ENCODE peak calls at places on chromosomes 11 and 22, in five cellular contexts. C is activated naive CD4-positive, alpha-beta T cell treated with anti-CD3 and anti-CD28 coated beads, Interleukin-2, amount 10 ng/mL, durations not matched to agents 7 days and 5 days; D is stimulated activated CD4-positive, alpha-beta T cell treated with anti-CD3 and anti-CD28 coated beads, Interleukin-1b, Interleukin-23, amount 100 ng/mL, for 4 hours; A is activated CD8-positive, alpha-beta memory T cell treated with anti-CD3 and anti-CD28 coated beads for 48 hours; K is B cell. W is an unnamed sample.

GRCh38 chr11:64854534-64855502 is 10.4 kb upstream of the CDC42BPG start:
- DNase-seq in D (no peak), K (no peak), A (no peak), C (no peak), W (peak)

GRCh38 chr11:34536056-34536455 is 22.5 kb upstream of the ELF5 start:
- DNase-seq in D (no peak), K (no peak), C (no peak), A (no peak), W (no peak)

GRCh38 chr11:126607374-126607773 is 251.9 kb downstream of the ST3GAL4 start:
- DNase-seq in C (peak), D (no peak), K (no peak), A (no peak), W (no peak)

GRCh38 chr11:100557830-100558611 is 129.1 kb upstream of the ARHGAP42 start:
- DNase-seq in K (no peak), D (no peak), A (no peak), C (no peak), W (no peak)

GRCh38 chr11:33040127-33040861 is 922 bp downstream of the TCP11L1 start:
- DNase-seq in K (peak), D (peak), C (peak), A (peak), W (peak)

GRCh38 chr11:9003573-9004309 is at the start of gene NRIP3:
- DNase-seq in C (peak), A (peak), K (peak), D (peak), W (peak)

GRCh38 chr11:112310414-112310813 is 49.8 kb upstream of the PLET1 start:
- DNase-seq in K (no peak), C (no peak), D (no peak), A (no peak), W (no peak)

GRCh38 chr11:71076525-71077304 is 175.7 kb downstream of the SHANK2 start:
- DNase-seq in A (no peak), D (no peak), C (no peak), K (no peak), W (no peak)

GRCh38 chr11:105489431-105489830 is 120.4 kb upstream of the GRIA4 start:
- DNase-seq in K (no peak), D (no peak), A (no peak), C (no peak), W (no peak)

GRCh38 chr22:23537421-23537820 is 42.7 kb downstream of the IGLL1 start:
- DNase-seq in D (no peak), A (no peak), C (peak), K (no peak), W (no peak)

GRCh38 chr11:73498343-73498742 is 99.6 kb downstream of the FAM168A start:
- DNase-seq in D (no peak), C (no peak), K (no peak), A (no peak), W (no peak)

GRCh38 chr11:19812096-19812495 is 99.5 kb downstream of the NAV2 start:
- DNase-seq in C (no peak), D (no peak), A (no peak), K (no peak), W (no peak)

GRCh38 chr22:26321469-26321913 is 107.6 kb upstream of the ASPHD2 start:
- DNase-seq in A (no peak), C (no peak), D (no peak), K (no peak), W (no peak)

GRCh38 chr22:27238935-27239510 is 562.5 kb downstream of the MN1 start:
- DNase-seq in K (no peak), C (no peak), A (no peak), D (no peak), W (no peak)

GRCh38 chr22:42326786-42327185 is 56.3 kb upstream of the TCF20 start:
- DNase-seq in A (no peak), K (no peak), D (no peak), C (no peak), W (no peak)

GRCh38 chr11:131864205-131864604 is 493.8 kb downstream of the NTM start:
- DNase-seq in C (no peak), A (no peak), D (no peak), K (no peak), W (no peak)

GRCh38 chr22:40206561-40206960 is 28.8 kb downstream of the TNRC6B start:
- DNase-seq in K (no peak), C (no peak), A (no peak), D (no peak), W (no peak)

GRCh38 chr11:10495464-10495786 is 40.4 kb downstream of the AMPD3 start:
- DNase-seq in A (no peak), C (no peak), D (no peak), K (peak), W (no peak)

GRCh38 chr11:68122936-68123539 is 1.9 kb upstream of the CHKA start:
- DNase-seq in D (no peak), C (no peak), K (no peak), A (no peak), W (no peak)

GRCh38 chr11:134743809-134744195 is 331.8 kb upstream of the B3GAT1 start:
- DNase-seq in K (no peak), D (no peak), A (no peak), C (no peak), W (no peak)

GRCh38 chr11:33987975-33988580 is 63.5 kb upstream of the CAPRIN1 start:
- DNase-seq in K (peak), C (peak), A (peak), D (peak), W (peak)

GRCh38 chr22:37229012-37229804 is 14.9 kb downstream of the RAC2 start:
- DNase-seq in D (no peak), C (peak), K (peak), A (no peak), W (no peak)

GRCh38 chr11:47184711-47185304 is 1.4 kb downstream of the PACSIN3 start:
- DNase-seq in C (no peak), D (no peak), A (no peak), K (no peak), W (no peak)

GRCh38 chr22:45970709-45971388 is 6.1 kb downstream of the WNT7B start:
- DNase-seq in A (no peak), C (no peak), K (no peak), D (no peak), W (no peak)

GRCh38 chr22:21736084-21736642 is 569 bp upstream of the YPEL1 start:
- DNase-seq in A (no peak), D (no peak), K (no peak), C (no peak), W (no peak)

GRCh38 chr22:46196268-46196667 is 45.9 kb downstream of the PPARA start:
- DNase-seq in D (no peak), C (no peak), A (no peak), K (no peak), W (no peak)

GRCh38 chr22:25702046-25702445 is 39.9 kb upstream of the MYO18B start:
- DNase-seq in K (no peak), C (no peak), A (no peak), D (no peak), W (no peak)

GRCh38 chr11:64892411-64892831 is 14.0 kb upstream of the EHD1 start:
- DNase-seq in A (no peak), K (no peak), D (no peak), C (no peak), W (no peak)

GRCh38 chr22:21952586-21953571 is at the start of gene PPM1F:
- DNase-seq in A (peak), D (peak), C (peak), K (peak), W (peak)

GRCh38 chr11:109680127-109680526 is 258.1 kb downstream of the C11orf87 start:
- DNase-seq in A (no peak), D (no peak), K (no peak), C (no peak), W (no peak)

GRCh38 chr11:128694618-128695481 is 978 bp downstream of the FLI1 start:
- DNase-seq in A (no peak), D (no peak), K (peak), C (peak), W (no peak)

W was measured in stimulated activated CD8-positive, alpha-beta memory T cell treated with anti-CD3 and anti-CD28 coated beads, Interleukin-7, amount 100 ng/mL, for 48 hours.